ENCODE peak calls at places on chromosomes 11 and 22, in four cellular contexts. P, Y, Z and Q are unnamed samples.

GRCh38 chr11:45847908-45848316 is 637 bp downstream of the CRY2 start:
- DNase-seq in P (peak; percentile 41), Y (peak; percentile 64), Z (no peak), Q (no peak)

GRCh38 chr11:46175401-46176002 is 54.2 kb upstream of the PHF21A start:
- DNase-seq in P (no peak), Y (no peak), Z (no peak), Q (no peak)

GRCh38 chr22:25622011-25622410 is 57.5 kb downstream of the GRK3 start:
- DNase-seq in P (no peak), Y (no peak), Z (no peak), Q (no peak)

GRCh38 chr11:28962492-28962891 is 854.3 kb downstream of the METTL15 start:
- DNase-seq in P (no peak), Y (no peak), Z (no peak), Q (no peak)

GRCh38 chr22:48796295-48797015 is 1031.2 kb downstream of the BRD1 start:
- DNase-seq in P (no peak), Y (no peak), Z (no peak), Q (peak; percentile 53)

GRCh38 chr11:110478410-110478809 is 48.7 kb downstream of the FDX1 start:
- DNase-seq in P (no peak), Y (peak; percentile 52), Z (no peak), Q (peak; percentile 88)

GRCh38 chr11:128814856-128815705 is 52.0 kb downstream of the KCNJ1 start:
- DNase-seq in P (no peak), Y (no peak), Z (no peak), Q (peak; percentile 47)

GRCh38 chr11:85844439-85845051 is 10.6 kb upstream of the CCDC83 start:
- DNase-seq in P (no peak), Y (no peak), Z (no peak), Q (no peak)

GRCh38 chr11:71188886-71189767 is 63.2 kb downstream of the SHANK2 start:
- DNase-seq in P (no peak), Y (no peak), Z (no peak), Q (no peak)

GRCh38 chr11:91396243-91397133 is 828.1 kb upstream of the FAT3 start:
- DNase-seq in P (peak; percentile 82), Y (no peak), Z (no peak), Q (no peak)

GRCh38 chr22:31659246-31659645 is 2.8 kb downstream of the PISD start:
- DNase-seq in P (no peak), Y (no peak), Z (no peak), Q (no peak)

GRCh38 chr11:67651976-67652895 is 1.7 kb upstream of the ACY3 start:
- DNase-seq in P (no peak), Y (no peak), Z (no peak), Q (no peak)

GRCh38 chr11:130631119-130631518 is 182.7 kb downstream of the ADAMTS15 start:
- DNase-seq in P (no peak), Y (no peak), Z (no peak), Q (no peak)

GRCh38 chr11:69572233-69572860 is 68.6 kb upstream of the CCND1 start:
- DNase-seq in P (no peak), Y (no peak), Z (no peak), Q (no peak)

GRCh38 chr11:87353904-87354303 is 316.2 kb downstream of the TMEM135 start:
- DNase-seq in P (no peak), Y (no peak), Z (no peak), Q (no peak)

GRCh38 chr11:7614656-7615055 is 58.6 kb downstream of the CYB5R2 start:
- DNase-seq in P (no peak), Y (no peak), Z (no peak), Q (no peak)

GRCh38 chr22:19992921-19993355 is 23.7 kb downstream of the ARVCF start:
- DNase-seq in P (no peak), Y (no peak), Z (no peak), Q (no peak)

GRCh38 chr11:19680824-19681368 is 31.7 kb upstream of the NAV2 start:
- DNase-seq in P (no peak), Y (no peak), Z (no peak), Q (no peak)
- TF ChIP-seq CBX5 in P (no peak), Y (no peak), Z (no peak), Q (no peak)

GRCh38 chr22:37739000-37739399 is 42.2 kb downstream of the TRIOBP start:
- DNase-seq in P (no peak), Y (no peak), Z (no peak), Q (no peak)
- TF ChIP-seq CBX5 in P (no peak), Y (no peak), Z (no peak), Q (no peak)

GRCh38 chr11:61659413-61660196 is 20.6 kb upstream of the DAGLA start:
- DNase-seq in P (no peak), Y (no peak), Z (no peak), Q (no peak)
- TF ChIP-seq CBX5 in P (no peak), Y (no peak), Z (no peak), Q (no peak)

GRCh38 chr11:64757549-64758329 is 2.0 kb downstream of the PYGM start:
- DNase-seq in P (no peak), Y (no peak), Z (no peak), Q (no peak)
- TF ChIP-seq CBX5 in P (no peak), Y (no peak), Z (no peak), Q (no peak)

DNA sequence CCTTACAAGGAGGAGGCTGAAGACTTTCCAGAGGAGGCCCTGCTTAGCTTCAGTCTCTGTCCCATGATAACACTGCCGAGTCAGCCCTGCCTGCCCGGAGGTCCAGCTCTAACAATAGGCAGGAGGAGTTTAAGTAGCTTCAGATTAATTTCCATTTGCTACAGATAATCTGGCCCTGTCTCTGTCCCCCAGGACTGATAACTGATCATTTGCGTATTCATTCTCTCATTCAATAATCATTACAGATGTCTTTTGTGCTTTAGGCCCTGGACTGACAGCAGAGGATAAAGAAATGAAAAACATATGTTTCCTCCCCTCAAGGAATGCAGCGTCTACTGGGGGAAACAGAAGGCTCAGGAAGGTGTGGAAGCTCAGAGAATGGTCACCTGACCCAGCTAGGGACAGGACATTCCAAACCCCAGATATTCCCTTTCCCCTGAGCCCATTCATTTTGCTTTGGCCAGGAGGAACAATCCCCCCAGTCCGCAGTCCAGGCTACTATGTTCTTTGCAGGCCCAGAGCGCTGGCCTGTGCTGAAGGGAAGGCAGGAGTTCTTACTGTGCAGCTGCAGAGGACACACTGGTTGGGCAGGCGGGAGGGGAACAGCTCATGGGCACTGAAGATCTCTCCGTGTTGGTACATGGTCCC is 20.8 kb downstream of the CHRDL2 start:
- DNase-seq in P (no peak), Y (peak; percentile 45), Z (no peak), Q (no peak)
- TF ChIP-seq CBX5 in P (no peak), Y (no peak), Z (no peak), Q (no peak)

GRCh38 chr11:102639656-102640055 is 14.5 kb upstream of the MMP20 start:
- DNase-seq in P (no peak), Y (no peak), Z (no peak), Q (no peak)

GRCh38 chr11:102632026-102632425 is 6.9 kb upstream of the MMP20 start:
- DNase-seq in P (no peak), Y (no peak), Z (no peak), Q (no peak)

GRCh38 chr11:102640946-102641345 is 15.8 kb upstream of the MMP20 start:
- DNase-seq in P (peak; percentile 73), Y (no peak), Z (no peak), Q (no peak)

GRCh38 chr11:102633385-102634026 is 8.4 kb upstream of the MMP20 start:
- DNase-seq in P (no peak), Y (no peak), Z (no peak), Q (no peak)

DNA sequence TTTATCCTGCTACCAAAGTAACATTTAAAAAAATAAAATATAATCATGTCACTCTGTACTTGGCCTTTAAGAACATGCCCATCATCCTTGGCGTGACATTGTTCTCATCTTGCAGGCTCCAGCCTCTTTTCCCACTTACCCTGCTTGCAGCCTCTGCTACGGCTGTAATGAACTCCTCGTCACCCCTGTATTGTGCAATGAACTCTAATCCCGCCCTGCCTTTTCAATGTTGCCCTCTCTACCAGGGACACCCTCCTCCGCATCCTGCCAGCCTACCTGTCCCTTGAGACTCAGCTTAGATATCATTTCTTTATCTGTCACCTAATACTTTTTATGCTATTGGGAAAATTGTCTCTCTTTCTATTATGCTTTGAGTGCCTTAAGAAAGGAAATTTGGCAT is 12.6 kb upstream of the MMP20 start:
- DNase-seq in P (no peak), Y (no peak), Z (no peak), Q (no peak)
- TF ChIP-seq CBX5 in P (no peak), Y (no peak), Z (no peak), Q (no peak)